ENCODE peak calls at places on chromosomes 13 and 19, in eight cellular contexts. Y is hepatic stellate cell, F is COR-L47, I is stromal cell of bone marrow, P is stomach, R is GM03348, C is HS-5, V is T follicular helper cell. M is an unnamed sample.
A peak's percentile ranks its signal among the peaks of the same experiment; 100 is the strongest.

GRCh38 chr19:29367701-29368306 is 154.9 kb upstream of the UQCRFS1 start:
- DNase-seq in F (no peak), I (no peak), V (no peak), P (no peak), Y (no peak), R (no peak), C (no peak), M (no peak)

GRCh38 chr19:38806371-38806770 is 6.4 kb downstream of the LGALS4 start:
- DNase-seq in R (no peak), C (no peak), I (no peak), F (no peak), V (no peak), Y (no peak), P (no peak), M (no peak)

GRCh38 chr19:13022859-13023636 is 27.8 kb downstream of the NFIX start:
- DNase-seq in R (peak; percentile 92), Y (peak; percentile 93), F (peak; percentile 84), P (peak; percentile 68), I (peak; percentile 95), C (peak; percentile 94), V (no peak), M (peak; percentile 94)

GRCh38 chr19:35162471-35163326 is 8.2 kb downstream of the FXYD5 start:
- DNase-seq in P (no peak), V (no peak), R (no peak), F (no peak), Y (no peak), C (no peak), I (no peak), M (no peak)

GRCh38 chr13:67308004-67308772 is 78.1 kb upstream of the PCDH9 start:
- DNase-seq in Y (no peak), C (no peak), R (no peak), I (no peak), F (no peak), P (no peak), V (no peak), M (no peak)

GRCh38 chr19:5719274-5719960 is 529 bp downstream of the LONP1 start:
- DNase-seq in C (no peak), Y (no peak), R (no peak), F (peak; percentile 4), I (no peak), P (no peak), V (no peak), M (peak; percentile 45)

GRCh38 chr19:50333737-50334617 is 4.8 kb upstream of the KCNC3 start:
- DNase-seq in F (no peak), P (peak; percentile 82), R (peak; percentile 98), V (peak; percentile 71), Y (peak; percentile 98), I (no peak), C (peak; percentile 71), M (peak; percentile 41)

GRCh38 chr19:50882188-50882587 is 8.9 kb downstream of the KLK2 start:
- DNase-seq in F (no peak), I (no peak), Y (no peak), R (no peak), V (no peak), C (no peak), P (no peak), M (no peak)

GRCh38 chr19:12785431-12786011 is 5.8 kb upstream of the JUNB start:
- DNase-seq in V (no peak), C (no peak), R (no peak), F (no peak), Y (no peak), P (no peak), I (no peak), M (no peak)

GRCh38 chr13:99982021-99982740 is 597 bp downstream of the ZIC2 start:
- DNase-seq in Y (no peak), R (no peak), P (no peak), F (no peak), C (no peak), I (no peak), V (no peak), M (no peak)

GRCh38 chr13:25977671-25978070 is 74.1 kb downstream of the SHISA2 start:
- DNase-seq in R (no peak), F (no peak), P (no peak), V (no peak), Y (no peak), I (no peak), C (no peak), M (no peak)

GRCh38 chr13:43153436-43154082 is 130.2 kb downstream of the DNAJC15 start:
- DNase-seq in R (no peak), P (no peak), I (no peak), V (no peak), C (peak; percentile 8), F (no peak), Y (no peak), M (peak; percentile 91)

GRCh38 chr13:79447741-79448140 is 33.2 kb upstream of the NDFIP2 start:
- DNase-seq in R (no peak), I (no peak), Y (no peak), P (no peak), F (no peak), V (no peak), C (no peak), M (no peak)

GRCh38 chr19:47444388-47444821 is 25.1 kb upstream of the MEIS3 start:
- DNase-seq in V (no peak), I (no peak), Y (no peak), R (no peak), P (no peak), F (no peak), C (no peak), M (no peak)

GRCh38 chr13:108220042-108220441 is 1.9 kb downstream of the ABHD13 start:
- DNase-seq in R (no peak), F (peak; percentile 58), C (no peak), P (peak; percentile 66), I (no peak), V (no peak), Y (no peak), M (no peak)

GRCh38 chr13:76043882-76044281 is 407.8 kb downstream of the LMO7 start:
- DNase-seq in C (no peak), R (no peak), P (no peak), V (no peak), Y (no peak), F (no peak), I (no peak), M (no peak)

GRCh38 chr13:99266827-99267226 is 8.6 kb upstream of the GPR18 start:
- DNase-seq in P (no peak), F (no peak), C (no peak), R (no peak), Y (no peak), V (no peak), I (no peak), M (no peak)

GRCh38 chr19:21109116-21109515 is 27.1 kb downstream of the ZNF714 start:
- DNase-seq in R (peak; percentile 5), I (no peak), Y (no peak), V (no peak), F (no peak), C (no peak), P (no peak), M (peak; percentile 8)

GRCh38 chr13:44045179-44045562 is 165.5 kb downstream of the LACC1 start:
- DNase-seq in P (no peak), C (no peak), I (no peak), V (no peak), Y (no peak), F (peak; percentile 72), R (no peak), M (no peak)

GRCh38 chr19:42191855-42192254 is 25.6 kb downstream of the DEDD2 start:
- DNase-seq in P (peak; percentile 61), R (no peak), Y (peak; percentile 59), I (no peak), F (peak; percentile 71), C (peak; percentile 83), V (no peak), M (peak; percentile 91)

GRCh38 chr13:112261924-112262323 is 114.2 kb upstream of the SPACA7 start:
- DNase-seq in F (no peak), C (no peak), V (no peak), Y (no peak), P (no peak), R (peak; percentile 1), I (no peak), M (no peak)